ENCODE peak calls at places on chromosomes 13 and 19, in four cellular contexts. Q, D, S and W are unnamed samples. For H3K36me3, the result is how much of the 10 kb centered on the place peaks cover.

GRCh38 chr13:93248627-93249047 is 22.0 kb downstream of the GPC6 start:
- DNase-seq in Q (peak), D (no peak), S (no peak), W (peak)

GRCh38 chr13:111954681-111955411 is 112.1 kb upstream of the SOX1 start:
- DNase-seq in Q (no peak), D (no peak), S (no peak), W (no peak)

GRCh38 chr13:95349267-95349666 is 48.0 kb upstream of the ABCC4 start:
- DNase-seq in Q (no peak), D (no peak), S (no peak), W (no peak)

GRCh38 chr13:114048463-114048862 is 74.6 kb upstream of the C13orf46 start:
- DNase-seq in Q (no peak), D (no peak), S (no peak), W (no peak)

GRCh38 chr19:38425810-38426466 is at the start of gene RASGRP4:
- DNase-seq in Q (no peak), D (no peak), S (peak), W (no peak)

GRCh38 chr19:39843919-39844793 is 2.0 kb downstream of the FBL start:
- DNase-seq in Q (no peak), D (no peak), S (no peak), W (peak)

GRCh38 chr19:50460161-50460765 is 16.0 kb upstream of the EMC10 start:
- DNase-seq in Q (no peak), D (no peak), S (no peak), W (peak)

GRCh38 chr19:47436712-47437401 is 17.5 kb upstream of the MEIS3 start:
- DNase-seq in Q (peak), D (peak), S (peak), W (peak)

GRCh38 chr19:19615086-19615485 is 3.4 kb downstream of the PBX4 start:
- DNase-seq in Q (no peak), D (no peak), S (peak), W (no peak)

GRCh38 chr13:47459512-47459911 is 541.6 kb downstream of the SUCLA2 start:
- DNase-seq in Q (no peak), D (no peak), S (no peak), W (no peak)

GRCh38 chr13:46866150-46866549 is 30.7 kb downstream of the HTR2A start:
- DNase-seq in Q (no peak), D (no peak), S (no peak), W (peak)

GRCh38 chr13:80141114-80141849 is 199.6 kb downstream of the SPRY2 start:
- DNase-seq in Q (no peak), D (no peak), S (no peak), W (peak)

GRCh38 chr13:61927648-61928047 is 512.0 kb upstream of the PCDH20 start:
- DNase-seq in Q (no peak), D (no peak), S (no peak), W (no peak)

GRCh38 chr13:43316997-43317396 is 293.6 kb downstream of the DNAJC15 start:
- DNase-seq in Q (no peak), D (no peak), S (no peak), W (peak)

GRCh38 chr13:109610517-109610916 is 175.9 kb downstream of the IRS2 start:
- DNase-seq in Q (no peak), D (no peak), S (peak), W (no peak)

GRCh38 chr13:23657056-23657455 is 86.8 kb downstream of the TNFRSF19 start:
- DNase-seq in Q (no peak), D (no peak), S (no peak), W (no peak)

GRCh38 chr13:49533011-49533410 is 37.3 kb downstream of the PHF11 start:
- DNase-seq in Q (no peak), D (no peak), S (no peak), W (no peak)

GRCh38 chr13:93309886-93310520 is 83.4 kb downstream of the GPC6 start:
- DNase-seq in Q (peak), D (no peak), S (no peak), W (peak)

GRCh38 chr13:103941506-103942148 is 875.4 kb upstream of the SLC10A2 start:
- DNase-seq in Q (no peak), D (no peak), S (no peak), W (peak)

GRCh38 chr19:2542341-2543069 is 66.6 kb downstream of the GADD45B start:
- DNase-seq in Q (no peak), D (no peak), S (no peak), W (peak)

GRCh38 chr19:1513492-1514294 is 874 bp upstream of the ADAMTSL5 start:
- DNase-seq in Q (no peak), D (no peak), S (peak), W (no peak)

GRCh38 chr13:47661076-47661475 is 340.0 kb downstream of the SUCLA2 start:
- DNase-seq in Q (no peak), D (no peak), S (no peak), W (peak)

GRCh38 chr19:18193388-18194207 is 580 bp downstream of the MPV17L2 start:
- DNase-seq in Q (no peak), D (no peak), S (no peak), W (no peak)

GRCh38 chr19:35935911-35936737 is at the start of gene LRFN3:
- DNase-seq in Q (peak), D (peak), S (peak), W (peak)

GRCh38 chr13:49348748-49349147 is 95.1 kb downstream of the CAB39L start:
- DNase-seq in Q (no peak), D (no peak), S (no peak), W (no peak)

GRCh38 chr19:49340069-49340864 is 5.1 kb downstream of the CD37 start:
- DNase-seq in Q (no peak), D (peak), S (no peak), W (no peak)

GRCh38 chr19:58568731-58569130 is 4.4 kb downstream of the MZF1 start:
- DNase-seq in Q (no peak), D (peak), S (no peak), W (no peak)

GRCh38 chr19:41479757-41480191 is 36.8 kb downstream of the ERICH4 start:
- DNase-seq in Q (no peak), D (no peak), S (no peak), W (no peak)

GRCh38 chr19:12759686-12760085 is 8.1 kb downstream of the BEST2 start:
- DNase-seq in Q (no peak), D (no peak), S (no peak), W (no peak)

GRCh38 chr13:99074693-99075092 is 96.8 kb upstream of the DOCK9 start:
- DNase-seq in Q (no peak), D (no peak), S (no peak), W (no peak)

GRCh38 chr13:98977568-98978270 is at the start of gene DOCK9:
- DNase-seq in Q (peak), D (peak), S (no peak), W (peak)

GRCh38 chr19:44005968-44006367 is 3.2 kb downstream of the ZNF230 start:
- DNase-seq in Q (no peak), D (no peak), S (no peak), W (no peak)

GRCh38 chr19:46839752-46840151 is 10.9 kb downstream of the AP2S1 start:
- DNase-seq in Q (no peak), D (no peak), S (no peak), W (no peak)

GRCh38 chr13:38703255-38703654 is 16.4 kb downstream of the FREM2 start:
- DNase-seq in Q (no peak), D (no peak), S (no peak), W (no peak)

GRCh38 chr19:58054792-58055482 is 4.1 kb upstream of the ZNF135 start:
- DNase-seq in Q (no peak), D (no peak), S (no peak), W (peak)

GRCh38 chr19:45302416-45302815 is 20.3 kb downstream of the CKM start:
- DNase-seq in Q (no peak), D (no peak), S (no peak), W (no peak)

GRCh38 chr13:59269476-59269875 is 894.3 kb downstream of the DIAPH3 start:
- DNase-seq in Q (no peak), D (no peak), S (no peak), W (peak)

GRCh38 chr13:42420304-42420703 is 148.4 kb downstream of the AKAP11 start:
- DNase-seq in Q (no peak), D (no peak), S (no peak), W (no peak)

GRCh38 chr13:32895296-32895695 is 120.9 kb upstream of the KL start:
- DNase-seq in Q (no peak), D (no peak), S (no peak), W (no peak)

GRCh38 chr19:32673573-32673972 is 1.4 kb downstream of the ANKRD27 start:
- DNase-seq in Q (no peak), D (no peak), S (no peak), W (no peak)
- H3K4me3 ChIP-seq in Q (no peak), D (no peak), S (no peak), W (no peak)

GRCh38 chr13:35228536-35228935 is 248.0 kb downstream of the MAB21L1 start:
- DNase-seq in Q (no peak), D (no peak), S (no peak), W (no peak)

GRCh38 chr13:35231426-35231825 is 245.1 kb downstream of the MAB21L1 start:
- DNase-seq in Q (no peak), D (no peak), S (no peak), W (no peak)

GRCh38 chr13:35225159-35225558 is 251.3 kb downstream of the MAB21L1 start:
- DNase-seq in Q (peak), D (no peak), S (no peak), W (no peak)

DNA sequence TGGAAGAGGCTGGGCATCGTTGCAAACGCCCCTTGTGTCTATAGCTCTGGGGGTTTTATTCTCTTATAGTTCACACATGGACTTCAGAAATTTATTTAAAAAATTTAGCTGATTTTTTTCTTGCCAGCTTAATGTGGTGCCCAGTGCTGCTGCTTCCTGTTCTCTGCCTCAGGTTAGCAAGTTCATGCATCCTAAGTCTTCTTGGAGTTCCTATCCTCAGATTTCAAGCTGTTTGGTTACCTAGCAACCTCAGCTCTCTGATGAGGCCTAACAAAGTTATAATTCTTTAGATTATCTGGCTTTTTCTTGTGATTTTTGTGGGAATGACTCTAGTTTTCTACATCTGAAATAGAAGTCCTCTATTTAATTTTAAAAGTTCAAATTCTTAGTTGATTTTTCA is 250.9 kb downstream of the MAB21L1 start:
- DNase-seq in Q (no peak), D (no peak), S (no peak), W (no peak)
- H3K27ac ChIP-seq in Q (peak), D (no peak), S (no peak), W (no peak)

GRCh38 chr19:30017172-30017571 is 75.1 kb downstream of the URI1 start:
- DNase-seq in Q (no peak), D (no peak), S (no peak), W (no peak)

GRCh38 chr19:30024091-30024490 is 82.1 kb downstream of the URI1 start:
- DNase-seq in Q (no peak), D (no peak), S (no peak), W (no peak)

GRCh38 chr19:30023330-30023729 is 81.3 kb downstream of the URI1 start:
- DNase-seq in Q (no peak), D (no peak), S (no peak), W (no peak)

GRCh38 chr19:30022659-30023058 is 80.6 kb downstream of the URI1 start:
- DNase-seq in Q (no peak), D (no peak), S (no peak), W (no peak)

GRCh38 chr19:30020189-30020588 is 78.2 kb downstream of the URI1 start:
- DNase-seq in Q (no peak), D (no peak), S (no peak), W (no peak)
- H3K36me3 ChIP-seq in Q (under half), D (under half), S (under half), W (under half)

DNA sequence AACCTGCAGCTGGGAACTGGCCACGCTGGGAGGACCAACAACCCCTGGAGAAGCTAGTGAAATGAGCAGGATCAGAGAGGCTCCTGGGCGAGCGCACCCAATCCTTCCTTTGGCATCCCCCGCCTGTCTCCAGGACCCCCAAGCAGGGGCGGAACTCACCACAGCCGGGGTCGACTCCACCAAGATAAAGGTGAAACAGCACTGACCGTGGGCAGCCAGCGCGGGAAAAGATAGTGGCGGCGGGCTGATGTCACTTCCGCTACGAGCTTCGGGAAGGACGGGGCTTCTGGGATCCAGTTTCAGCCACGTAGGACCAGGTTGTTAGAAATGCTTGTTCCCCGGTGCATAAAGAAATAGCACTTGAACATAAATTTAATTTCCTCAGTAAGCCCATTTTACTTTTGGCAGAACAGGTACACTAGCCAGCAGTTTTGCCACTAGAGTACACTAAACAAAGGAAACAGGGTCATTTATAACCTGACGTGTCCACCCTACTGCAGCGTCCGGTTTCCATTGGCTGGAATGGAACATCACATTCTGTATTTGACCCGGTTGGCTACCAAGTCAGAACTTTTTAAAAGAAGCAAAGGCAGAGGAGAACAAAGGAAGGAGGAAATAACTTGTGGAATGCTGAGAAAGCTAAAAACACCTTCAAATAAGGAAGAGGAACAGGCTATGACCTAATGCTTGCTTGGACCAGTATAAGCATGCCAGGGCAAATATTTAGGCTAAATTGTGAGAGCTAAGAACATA is 25.5 kb upstream of the ZNF562 start:
- DNase-seq in Q (no peak), D (no peak), S (no peak), W (no peak)
- H3K4me3 ChIP-seq in Q (peak), D (no peak), S (no peak), W (no peak)

GRCh38 chr13:30362005-30362788 is 54.8 kb upstream of the KATNAL1 start:
- DNase-seq in Q (no peak), D (no peak), S (no peak), W (no peak)
- H3K27ac ChIP-seq in Q (no peak), D (no peak), S (no peak), W (no peak)